ENCODE peak calls at places on chromosomes 13 and 19, in four cellular contexts. A, I, V and F are unnamed samples.

GRCh38 chr13:50236898-50237318 is 221.7 kb downstream of the KCNRG start:
- DNase-seq in I (peak; percentile 78), V (no peak), A (no peak), F (peak; percentile 36)

GRCh38 chr13:35763805-35764170 is 287.3 kb upstream of the MAB21L1 start:
- DNase-seq in A (no peak), V (no peak), I (no peak), F (no peak)

GRCh38 chr19:43533546-43534304 is 737 bp downstream of the ZNF575 start:
- DNase-seq in I (no peak), A (peak; percentile 99), V (peak; percentile 88), F (peak; percentile 90)

GRCh38 chr13:21583496-21583895 is 20.5 kb downstream of the MICU2 start:
- DNase-seq in V (no peak), I (no peak), A (peak; percentile 3), F (no peak)

GRCh38 chr13:78339927-78340326 is 263.4 kb downstream of the POU4F1 start:
- DNase-seq in V (no peak), I (no peak), A (no peak), F (no peak)

GRCh38 chr13:25848822-25849740 is 202.7 kb downstream of the SHISA2 start:
- DNase-seq in I (no peak), A (no peak), V (no peak), F (no peak)

GRCh38 chr19:1799695-1800342 is 12.3 kb downstream of the ATP8B3 start:
- DNase-seq in V (no peak), I (no peak), A (no peak), F (no peak)

GRCh38 chr19:39384839-39385568 is 5.9 kb downstream of the PAF1 start:
- DNase-seq in I (no peak), V (no peak), A (no peak), F (no peak)

GRCh38 chr13:28753208-28753892 is 34.6 kb upstream of the SLC46A3 start:
- DNase-seq in A (no peak), V (no peak), I (no peak), F (no peak)

GRCh38 chr13:51814825-51815650 is 11.1 kb upstream of the DHRS12 start:
- DNase-seq in V (peak; percentile 57), A (no peak), I (no peak), F (peak; percentile 62)

GRCh38 chr19:44958090-44958489 is 2.9 kb downstream of the CLPTM1 start:
- DNase-seq in I (no peak), V (no peak), A (no peak), F (no peak)

GRCh38 chr19:57319869-57320179 is 448 bp upstream of the ZNF543 start:
- DNase-seq in I (no peak), A (no peak), V (no peak), F (no peak)

DNA sequence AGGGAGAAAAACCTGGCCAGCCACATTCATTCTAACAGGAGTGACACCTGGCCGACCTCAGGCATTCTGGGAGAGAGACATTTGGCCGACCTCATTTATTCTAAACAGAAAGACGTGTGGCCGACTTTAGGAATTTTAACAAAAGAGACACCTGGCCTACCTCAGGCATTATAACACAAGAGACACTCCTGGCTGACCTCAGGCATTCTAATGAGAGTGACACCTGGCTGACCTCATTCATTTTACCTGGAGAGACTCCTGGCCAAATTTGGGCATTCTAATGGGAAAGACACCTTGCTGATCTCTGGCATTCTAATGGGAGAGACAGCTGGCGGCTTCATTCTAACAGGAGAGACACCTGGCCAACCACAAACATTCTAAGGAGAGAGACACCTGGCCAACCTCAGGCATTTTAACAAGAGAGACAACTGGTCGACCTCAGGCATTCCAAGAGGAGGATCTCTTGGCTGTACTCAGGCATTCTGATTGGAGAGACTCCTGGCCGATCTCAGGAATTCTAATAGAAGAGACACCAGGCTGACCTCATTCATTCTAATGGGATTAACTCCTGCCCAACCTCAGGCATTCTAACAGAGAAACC is 1353.9 kb downstream of the UQCRFS1 start:
- DNase-seq in I (no peak), V (no peak), A (no peak), F (no peak)
- TF ChIP-seq POLR2A in I (no peak), V (no peak), A (no peak), F (no peak)

DNA sequence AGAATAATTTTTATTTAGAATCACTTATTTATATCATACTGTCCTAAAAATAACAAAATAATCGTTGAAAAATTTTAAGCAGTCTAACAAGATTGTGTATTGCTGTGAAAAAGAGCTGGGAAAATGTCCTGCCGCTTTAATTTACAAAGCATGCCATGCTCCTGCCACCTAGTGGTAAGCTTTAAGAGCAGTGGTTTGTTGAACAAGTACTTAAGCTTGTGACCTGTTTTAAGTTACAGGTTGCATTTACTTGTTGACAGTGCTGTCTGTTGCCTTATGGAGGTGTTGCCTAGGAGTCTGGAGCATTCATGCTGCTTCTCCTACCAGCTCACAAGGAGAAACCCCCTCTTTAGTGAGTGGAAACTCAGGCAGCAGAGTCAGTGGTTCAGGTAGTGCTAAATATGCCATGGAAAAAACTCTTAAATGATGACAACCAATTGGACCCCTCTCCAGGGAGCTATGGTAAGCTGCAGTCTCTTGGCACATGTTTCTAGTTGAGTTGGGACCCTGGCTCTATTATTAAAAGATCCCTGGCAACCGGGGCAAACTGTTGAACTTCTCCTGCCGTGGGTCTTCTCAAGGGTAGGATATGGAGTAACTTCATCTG is 68.4 kb downstream of the SPATA13 start:
- DNase-seq in A (no peak), I (no peak), V (no peak), F (no peak)
- TF ChIP-seq TAF1 in A (no peak), I (no peak), V (no peak), F (no peak)

DNA sequence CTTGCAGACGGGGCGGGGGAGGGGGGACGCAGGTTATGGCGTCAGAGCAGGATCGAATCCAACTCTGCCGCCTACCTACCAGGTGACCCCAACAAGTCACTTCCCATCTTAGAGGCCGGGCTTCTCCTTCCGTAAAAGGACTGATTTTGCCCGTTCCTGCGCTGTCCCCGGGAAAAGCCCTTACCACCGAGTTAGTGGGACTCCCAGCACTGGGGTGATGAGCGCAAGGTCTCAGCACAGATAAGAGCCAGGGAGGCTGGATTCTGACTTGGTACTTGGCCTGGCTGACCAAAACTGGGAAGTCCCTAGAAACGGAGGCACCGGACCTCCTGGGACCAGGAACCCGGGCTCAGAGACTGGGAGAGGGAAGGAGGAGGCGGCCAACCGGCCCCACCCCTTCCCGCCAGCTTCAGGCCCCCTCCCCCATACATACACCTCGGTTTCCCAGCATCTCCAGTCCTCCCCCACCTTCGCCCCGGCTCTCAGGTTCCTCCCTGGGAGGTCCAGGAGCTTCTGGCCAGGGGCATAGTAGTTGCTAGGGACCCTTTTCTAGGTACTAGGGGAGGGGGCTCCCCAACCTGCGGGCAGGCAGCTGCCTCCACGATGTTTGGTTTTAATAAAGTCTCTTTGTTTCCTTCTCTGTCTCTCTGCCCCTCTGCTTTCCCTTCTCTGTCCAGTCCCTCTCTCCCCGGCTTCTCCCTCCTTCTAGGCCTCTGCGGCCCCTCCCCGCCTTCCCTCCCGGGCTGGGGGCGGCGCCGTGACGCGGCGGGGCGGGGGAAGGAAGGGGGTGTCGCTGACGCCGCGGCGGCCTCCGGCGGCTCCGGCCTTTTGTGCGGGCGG is at the start of gene GRAMD1A:
- DNase-seq in A (peak; percentile 69), I (no peak), V (peak; percentile 94), F (peak; percentile 87)
- TF ChIP-seq POLR2A in A (peak; percentile 80), I (no peak), V (no peak), F (no peak)

DNA sequence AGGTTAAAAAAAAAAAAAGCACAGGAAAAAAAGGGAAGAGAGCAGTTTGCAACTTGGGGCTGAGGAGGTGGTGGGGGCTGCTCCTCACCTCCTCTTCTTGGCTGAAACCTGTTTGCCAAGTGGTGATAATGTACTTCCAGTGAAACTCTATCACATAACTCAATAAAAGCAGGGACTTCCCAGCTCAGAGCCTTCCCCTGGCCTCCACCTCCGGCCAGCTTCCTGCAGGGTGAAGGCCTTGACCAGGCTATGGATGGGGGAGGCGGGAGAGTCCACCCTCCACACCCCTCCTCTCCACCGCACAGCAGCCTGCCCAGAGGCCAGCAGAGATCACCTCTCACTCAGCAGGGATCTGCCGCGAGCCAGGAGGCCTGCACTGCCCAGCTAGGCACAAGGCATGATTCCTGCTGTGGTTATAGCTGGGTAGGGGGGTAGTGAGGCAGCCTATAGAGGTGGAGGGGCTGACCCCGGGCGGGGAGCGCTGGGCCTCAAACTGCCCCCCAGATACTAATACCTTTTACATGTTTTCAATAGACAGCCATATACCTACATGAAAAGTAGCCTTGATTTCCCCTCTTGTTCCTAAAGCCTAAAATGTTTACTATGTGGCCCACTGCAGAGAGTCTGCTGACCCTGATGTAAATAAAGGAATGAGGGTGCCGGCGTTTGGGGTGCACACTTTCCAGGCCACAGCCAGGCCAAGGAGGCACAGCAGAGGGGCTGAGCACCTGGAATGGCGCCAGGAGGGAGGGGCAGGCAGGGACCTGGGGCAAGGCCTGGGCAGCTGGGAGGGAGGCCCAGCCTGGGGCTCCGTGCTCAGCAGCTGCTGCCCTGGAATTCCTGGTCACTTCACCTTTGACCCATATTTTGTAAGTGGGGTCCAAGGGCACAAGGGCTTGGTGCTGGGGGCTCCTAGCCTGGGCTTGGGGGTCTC is 10.3 kb downstream of the ZNF787 start:
- DNase-seq in V (no peak), I (no peak), A (no peak), F (no peak)
- TF ChIP-seq TAF1 in V (no peak), I (no peak), A (no peak), F (no peak)

GRCh38 chr19:49849433-49850220 is 1.3 kb upstream of the PTOV1 start:
- DNase-seq in A (no peak), V (no peak), I (no peak), F (no peak)

GRCh38 chr19:49850487-49851342 is at the start of gene PTOV1:
- DNase-seq in V (peak; percentile 95), A (peak; percentile 51), I (peak; percentile 59), F (peak; percentile 93)

GRCh38 chr19:49851456-49852259 is 699 bp downstream of the PTOV1 start:
- DNase-seq in A (no peak), I (no peak), V (no peak), F (no peak)

GRCh38 chr19:49848938-49849337 is 2.0 kb upstream of the PTOV1 start:
- DNase-seq in A (no peak), I (peak; percentile 32), V (no peak), F (no peak)

GRCh38 chr19:49850221-49850486 is 805 bp upstream of the PTOV1 start:
- DNase-seq in I (no peak), A (no peak), V (no peak), F (no peak)
- TF ChIP-seq POLR2A in I (no peak), A (no peak), V (no peak), F (no peak)